ENCODE peak calls at places on chromosome 22, in nine cellular contexts. K is stomach, A is cardiac muscle cell, Q is psoas muscle, U is transverse colon, J is lung, E is HepG2, Y is endothelial cell, F is AG09319. C is an unnamed sample.

GRCh38 chr22:25680049-25680448 is 61.9 kb upstream of the MYO18B start:
- DNase-seq in K (no peak), A (no peak), Q (no peak), U (no peak), J (no peak), E (no peak), Y (no peak), F (no peak), C (no peak)

GRCh38 chr22:17513612-17514011 is 49.7 kb upstream of the SLC25A18 start:
- DNase-seq in K (no peak), A (no peak), Q (no peak), U (no peak), J (no peak), E (no peak), Y (no peak), F (no peak), C (no peak)

GRCh38 chr22:31495343-31495742 is 993 bp upstream of the SFI1 start:
- DNase-seq in K (no peak), A (no peak), Q (no peak), U (no peak), J (no peak), E (no peak), Y (no peak), F (no peak), C (no peak)

GRCh38 chr22:23772315-23773246 is at the start of gene MMP11:
- DNase-seq in K (peak), A (peak), Q (peak), U (peak), J (no peak), E (no peak), Y (peak), F (no peak), C (no peak)

GRCh38 chr22:40156001-40156516 is 21.7 kb upstream of the TNRC6B start:
- DNase-seq in K (peak), A (peak), Q (no peak), U (peak), J (peak), E (peak), Y (no peak), F (no peak), C (peak)

GRCh38 chr22:46929689-46930225 is 167.3 kb downstream of the TBC1D22A start:
- DNase-seq in K (no peak), A (no peak), Q (no peak), U (no peak), J (no peak), E (no peak), Y (no peak), F (no peak), C (no peak)

GRCh38 chr22:49209452-49210195 is 618.0 kb downstream of the BRD1 start:
- DNase-seq in K (peak), A (no peak), Q (no peak), U (no peak), J (no peak), E (peak), Y (no peak), F (no peak), C (no peak)

GRCh38 chr22:45462034-45462655 is 40.5 kb upstream of the FBLN1 start:
- DNase-seq in K (no peak), A (peak), Q (peak), U (no peak), J (no peak), E (peak), Y (no peak), F (no peak), C (no peak)

GRCh38 chr22:49968313-49968830 is 7.8 kb downstream of the PIM3 start:
- DNase-seq in K (peak), A (no peak), Q (peak), U (no peak), J (no peak), E (no peak), Y (no peak), F (no peak), C (no peak)

GRCh38 chr22:39939830-39940229 is 20.4 kb upstream of the TMA7B start:
- DNase-seq in K (no peak), A (no peak), Q (no peak), U (no peak), J (no peak), E (no peak), Y (no peak), F (no peak), C (no peak)

GRCh38 chr22:32199341-32199740 is 5.5 kb downstream of the RFPL2 start:
- DNase-seq in K (no peak), A (no peak), Q (no peak), U (no peak), J (peak), E (no peak), Y (no peak), F (no peak), C (no peak)

GRCh38 chr22:49097966-49098365 is 729.7 kb downstream of the BRD1 start:
- DNase-seq in K (no peak), A (no peak), Q (no peak), U (no peak), J (no peak), E (no peak), Y (no peak), F (no peak), C (no peak)

GRCh38 chr22:46878549-46878948 is 116.1 kb downstream of the TBC1D22A start:
- DNase-seq in K (no peak), A (no peak), Q (no peak), U (no peak), J (no peak), E (no peak), Y (no peak), F (no peak), C (no peak)

GRCh38 chr22:40190501-40190900 is 12.8 kb downstream of the TNRC6B start:
- DNase-seq in K (peak), A (peak), Q (no peak), U (no peak), J (no peak), E (no peak), Y (no peak), F (no peak), C (no peak)

GRCh38 chr22:24703101-24703500 is 71.4 kb downstream of the PIWIL3 start:
- DNase-seq in K (peak), A (no peak), Q (no peak), U (peak), J (no peak), E (peak), Y (no peak), F (no peak), C (no peak)

DNA sequence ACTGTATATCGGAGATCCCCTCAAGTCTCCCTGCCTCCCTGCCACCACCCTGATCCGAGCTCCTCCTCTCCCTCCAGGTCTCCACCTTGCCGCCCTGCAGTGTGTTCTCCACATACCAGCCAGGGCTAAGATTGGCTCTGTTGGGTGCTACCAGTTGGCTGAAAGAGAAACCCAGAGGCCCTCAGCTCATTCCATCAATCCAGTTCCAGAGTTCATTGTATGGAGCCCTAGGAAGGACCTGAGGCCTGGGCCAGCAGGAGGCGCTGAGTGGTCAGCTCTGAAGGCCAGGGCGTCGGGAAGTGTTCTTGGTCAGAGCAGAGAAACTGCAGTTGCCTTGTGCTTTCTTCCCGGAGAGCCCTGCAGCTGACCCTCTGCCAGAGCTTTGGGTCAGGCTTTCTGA is 2.2 kb upstream of the TOP3B start:
- DNase-seq in K (no peak), A (peak), Q (no peak), U (no peak), J (no peak), E (no peak), Y (peak), F (no peak), C (no peak)
- TF ChIP-seq CTCF in K (no peak), A (peak), Q (no peak), U (no peak), J (no peak), E (peak), Y (peak), F (peak), C (peak)

GRCh38 chr22:26740253-26740652 is 82.9 kb downstream of the MIAT start:
- DNase-seq in K (no peak), A (peak), Q (no peak), U (no peak), J (no peak), E (no peak), Y (peak), F (no peak), C (no peak)
- TF ChIP-seq CTCF in K (no peak), A (no peak), Q (no peak), U (no peak), J (no peak), E (no peak), Y (no peak), F (no peak), C (no peak)

DNA sequence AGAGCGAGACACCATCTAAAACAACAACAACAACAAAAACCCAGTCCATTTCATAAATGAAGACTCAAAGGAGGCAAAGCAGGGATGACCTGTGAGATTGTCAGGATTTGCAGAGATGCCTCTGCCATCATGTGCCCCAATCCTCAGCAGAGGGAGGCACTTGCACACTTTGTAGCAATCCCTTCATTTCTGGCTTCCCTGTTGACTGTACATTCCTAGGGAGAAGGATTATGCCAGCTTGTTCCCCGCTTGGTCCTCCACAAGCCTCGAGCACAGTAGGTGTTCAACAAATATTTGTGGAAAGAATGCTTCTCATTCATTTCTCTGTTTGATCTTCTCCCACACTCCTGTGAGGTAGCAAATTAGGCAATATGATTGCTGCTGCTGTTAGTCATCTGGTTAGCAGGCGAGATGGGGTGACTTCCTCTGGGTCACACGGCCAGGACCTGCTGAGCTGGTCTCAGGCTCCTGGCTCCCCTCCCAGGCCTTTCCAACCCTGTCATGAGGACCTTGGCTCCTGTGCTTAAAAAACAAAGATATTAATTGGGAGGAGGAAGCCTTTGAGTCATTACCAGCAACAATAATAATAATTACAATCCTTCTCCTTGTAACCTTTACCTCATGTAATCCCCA is 34.1 kb downstream of the LIF start:
- DNase-seq in K (peak), A (no peak), Q (peak), U (peak), J (peak), E (peak), Y (no peak), F (peak), C (peak)
- TF ChIP-seq CTCF in K (no peak), A (peak), Q (no peak), U (no peak), J (no peak), E (peak), Y (no peak), F (no peak), C (no peak)

DNA sequence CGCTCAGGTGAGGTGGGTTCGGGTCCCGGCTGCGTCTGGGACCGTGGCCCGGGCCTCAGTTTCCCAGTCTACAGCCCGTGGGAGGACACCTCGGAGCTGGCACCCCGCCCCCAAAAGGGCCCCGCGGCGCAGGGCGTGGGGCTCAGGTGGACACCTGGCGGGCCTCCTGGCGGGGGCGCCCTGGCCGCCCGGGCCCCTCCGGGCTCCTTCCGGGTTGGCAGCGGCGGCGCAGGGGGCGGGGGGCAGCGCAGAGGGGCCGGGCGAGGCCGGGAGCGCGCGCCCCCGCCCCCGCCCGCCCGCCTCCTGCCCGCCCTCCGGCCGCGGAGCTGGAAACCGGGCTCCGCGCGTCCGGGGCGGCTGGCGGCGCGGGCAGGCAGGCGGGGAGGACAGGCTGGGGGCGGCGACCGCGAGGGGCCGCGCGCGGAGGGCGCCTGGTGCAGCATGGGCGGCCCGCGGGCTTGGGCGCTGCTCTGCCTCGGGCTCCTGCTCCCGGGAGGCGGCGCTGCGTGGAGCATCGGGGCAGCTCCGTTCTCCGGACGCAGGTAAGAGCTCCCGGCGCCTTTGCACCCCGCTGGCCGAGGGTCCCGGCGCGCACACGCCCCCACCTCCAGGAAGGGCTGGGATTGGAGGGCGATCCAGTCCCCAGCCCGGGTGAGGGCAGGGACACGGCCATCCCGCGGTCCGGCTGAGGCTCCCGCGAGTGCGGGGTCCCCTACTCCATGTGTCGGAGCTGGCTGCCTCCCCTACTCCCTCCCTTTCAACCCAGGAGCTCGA is at the start of gene EMID1:
- DNase-seq in K (peak), A (peak), Q (no peak), U (peak), J (no peak), E (no peak), Y (peak), F (no peak), C (no peak)
- TF ChIP-seq CTCF in K (no peak), A (no peak), Q (no peak), U (no peak), J (no peak), E (peak), Y (no peak), F (peak), C (peak)

GRCh38 chr22:27433585-27434190 is 367.9 kb downstream of the MN1 start:
- DNase-seq in K (no peak), A (peak), Q (no peak), U (no peak), J (no peak), E (no peak), Y (no peak), F (no peak), C (no peak)
- TF ChIP-seq CTCF in K (no peak), A (no peak), Q (no peak), U (no peak), J (no peak), E (no peak), Y (no peak), F (no peak), C (no peak)

GRCh38 chr22:37428649-37429586 is 1.6 kb upstream of the ELFN2 start:
- DNase-seq in K (peak), A (peak), Q (no peak), U (peak), J (no peak), E (peak), Y (peak), F (no peak), C (no peak)
- TF ChIP-seq CTCF in K (peak), A (peak), Q (peak), U (peak), J (no peak), E (peak), Y (peak), F (peak), C (peak)

GRCh38 chr22:41833369-41834004 is 582 bp downstream of the SREBF2 start:
- DNase-seq in K (peak), A (peak), Q (peak), U (peak), J (peak), E (no peak), Y (peak), F (no peak), C (no peak)
- TF ChIP-seq CTCF in K (no peak), A (no peak), Q (no peak), U (peak), J (no peak), E (no peak), Y (no peak), F (no peak), C (no peak)